ENCODE peak calls at places on chromosomes 6 and 20, in seven cellular contexts. P is PC-3, W is endodermal cell, D is transverse colon, B is hepatocyte, S is adipocyte, E is endothelial cell of umbilical vein. I is an unnamed sample.

GRCh38 chr6:14117158-14118090 is at the start of gene CD83:
- DNase-seq in P (peak; percentile 72), W (peak; percentile 87), D (peak; percentile 80), B (peak; percentile 84), S (peak; percentile 86), E (peak; percentile 51), I (peak; percentile 80)

GRCh38 chr6:39362487-39362865 is 40.0 kb upstream of the KCNK16 start:
- DNase-seq in P (peak; percentile 11), W (peak; percentile 71), D (no peak), B (no peak), S (no peak), E (no peak), I (peak; percentile 62)

GRCh38 chr6:107491059-107491609 is 1.2 kb downstream of the SOBP start:
- DNase-seq in P (no peak), W (peak; percentile 85), D (peak; percentile 55), B (peak; percentile 69), S (peak; percentile 69), E (peak; percentile 63), I (peak; percentile 73)

GRCh38 chr20:21517566-21518277 is 3.9 kb upstream of the NKX2-2 start:
- DNase-seq in P (no peak), W (peak; percentile 73), D (no peak), B (no peak), S (no peak), E (no peak), I (no peak)

GRCh38 chr6:54515013-54515412 is 206.8 kb downstream of the TINAG start:
- DNase-seq in P (peak; percentile 69), W (no peak), D (no peak), B (no peak), S (no peak), E (peak; percentile 61), I (no peak)

GRCh38 chr6:23002044-23002619 is 432.8 kb downstream of the HDGFL1 start:
- DNase-seq in P (no peak), W (peak; percentile 76), D (no peak), B (no peak), S (peak; percentile 4), E (no peak), I (no peak)

GRCh38 chr6:38195113-38195635 is 375.6 kb downstream of the ZFAND3 start:
- DNase-seq in P (no peak), W (no peak), D (no peak), B (no peak), S (no peak), E (no peak), I (no peak)

GRCh38 chr6:43812850-43813584 is 43.0 kb downstream of the VEGFA start:
- DNase-seq in P (no peak), W (no peak), D (peak; percentile 84), B (peak; percentile 81), S (no peak), E (no peak), I (no peak)

GRCh38 chr20:59866338-59866737 is 67.1 kb downstream of the SYCP2 start:
- DNase-seq in P (no peak), W (no peak), D (no peak), B (no peak), S (peak; percentile 18), E (no peak), I (no peak)

GRCh38 chr20:20752712-20753111 is 40.3 kb upstream of the RALGAPA2 start:
- DNase-seq in P (no peak), W (no peak), D (no peak), B (no peak), S (no peak), E (peak; percentile 89), I (no peak)

GRCh38 chr20:47785321-47785899 is at the start of gene SULF2:
- DNase-seq in P (peak; percentile 50), W (peak; percentile 78), D (peak; percentile 76), B (peak; percentile 83), S (peak; percentile 66), E (no peak), I (peak; percentile 26)

GRCh38 chr6:140441256-140441655 is 1066.8 kb upstream of the CITED2 start:
- DNase-seq in P (peak; percentile 58), W (peak; percentile 85), D (peak; percentile 41), B (peak; percentile 76), S (peak; percentile 27), E (peak; percentile 57), I (peak; percentile 78)

GRCh38 chr6:51855310-51856082 is 231.9 kb downstream of the PKHD1 start:
- DNase-seq in P (peak; percentile 94), W (peak; percentile 79), D (no peak), B (peak; percentile 87), S (peak; percentile 77), E (peak; percentile 32), I (peak; percentile 35)

GRCh38 chr6:76774750-76775396 is 688.4 kb downstream of the HTR1B start:
- DNase-seq in P (no peak), W (peak; percentile 56), D (no peak), B (peak; percentile 42), S (no peak), E (peak; percentile 84), I (peak; percentile 64)

GRCh38 chr6:55969501-55969900 is 94.1 kb upstream of the BMP5 start:
- DNase-seq in P (no peak), W (no peak), D (no peak), B (no peak), S (no peak), E (no peak), I (no peak)

GRCh38 chr6:32047855-32048766 is 9.9 kb downstream of the CYP21A2 start:
- DNase-seq in P (peak; percentile 73), W (peak; percentile 93), D (peak; percentile 80), B (peak; percentile 79), S (peak; percentile 77), E (peak; percentile 39), I (peak; percentile 85)

GRCh38 chr6:154479388-154480143 is 30.9 kb downstream of the CNKSR3 start:
- DNase-seq in P (no peak), W (no peak), D (no peak), B (no peak), S (peak; percentile 78), E (peak; percentile 60), I (no peak)

GRCh38 chr6:154480144-154480639 is 30.3 kb downstream of the CNKSR3 start:
- DNase-seq in P (no peak), W (no peak), D (no peak), B (no peak), S (no peak), E (no peak), I (no peak)

GRCh38 chr6:154485784-154486183 is 24.7 kb downstream of the CNKSR3 start:
- DNase-seq in P (no peak), W (no peak), D (peak; percentile 65), B (no peak), S (no peak), E (no peak), I (no peak)

GRCh38 chr6:154481541-154482013 is 28.9 kb downstream of the CNKSR3 start:
- DNase-seq in P (no peak), W (no peak), D (no peak), B (no peak), S (no peak), E (no peak), I (no peak)

GRCh38 chr6:154482858-154483257 is 27.6 kb downstream of the CNKSR3 start:
- DNase-seq in P (no peak), W (no peak), D (no peak), B (no peak), S (no peak), E (peak; percentile 95), I (no peak)
- H3K4me1 ChIP-seq in P (peaks cover 23% of the 10 kb centered on the region), W (no peaks in the 10 kb centered on the region), D (peaks cover 19% of the 10 kb centered on the region), B (peaks cover 39% of the 10 kb centered on the region), S (peaks cover 48% of the 10 kb centered on the region), E (peaks cover 13% of the 10 kb centered on the region), I (no peaks in the 10 kb centered on the region)

GRCh38 chr20:48794360-48794759 is 33.4 kb downstream of the PREX1 start:
- DNase-seq in P (no peak), W (peak; percentile 63), D (no peak), B (no peak), S (no peak), E (no peak), I (no peak)

GRCh38 chr20:48795058-48795457 is 32.7 kb downstream of the PREX1 start:
- DNase-seq in P (no peak), W (no peak), D (no peak), B (no peak), S (no peak), E (no peak), I (no peak)

GRCh38 chr20:48791666-48792071 is 36.1 kb downstream of the PREX1 start:
- DNase-seq in P (peak; percentile 52), W (no peak), D (no peak), B (no peak), S (peak; percentile 83), E (peak; percentile 83), I (no peak)

GRCh38 chr20:48795732-48796131 is 32.1 kb downstream of the PREX1 start:
- DNase-seq in P (no peak), W (no peak), D (no peak), B (no peak), S (no peak), E (no peak), I (no peak)

GRCh38 chr20:48793776-48794175 is 34.0 kb downstream of the PREX1 start:
- DNase-seq in P (no peak), W (no peak), D (no peak), B (no peak), S (no peak), E (no peak), I (no peak)
- H3K4me1 ChIP-seq in P (peaks cover 12% of the 10 kb centered on the region), W (peaks cover 11% of the 10 kb centered on the region), D (no peaks in the 10 kb centered on the region), B (peaks cover 5% of the 10 kb centered on the region), S (peaks cover 10% of the 10 kb centered on the region), E (peaks cover 12% of the 10 kb centered on the region), I (peaks cover 44% of the 10 kb centered on the region)

GRCh38 chr20:33811763-33812672 is 870 bp downstream of the CHMP4B start:
- DNase-seq in P (peak; percentile 66), W (peak; percentile 72), D (peak; percentile 67), B (peak; percentile 86), S (peak; percentile 92), E (peak; percentile 93), I (peak; percentile 87)
- H3K4me1 ChIP-seq in P (peaks cover 30% of the 10 kb centered on the region), W (peaks cover 6% of the 10 kb centered on the region), D (peaks cover 10% of the 10 kb centered on the region), B (peaks cover 32% of the 10 kb centered on the region), S (peaks cover 27% of the 10 kb centered on the region), E (peaks cover 23% of the 10 kb centered on the region), I (peaks cover 17% of the 10 kb centered on the region)

GRCh38 chr20:9331707-9332435 is 182.5 kb upstream of the LAMP5 start:
- DNase-seq in P (no peak), W (no peak), D (no peak), B (no peak), S (no peak), E (no peak), I (no peak)
- H3K4me1 ChIP-seq in P (peaks cover 31% of the 10 kb centered on the region), W (peaks cover 4% of the 10 kb centered on the region), D (peaks cover 3% of the 10 kb centered on the region), B (peaks cover 44% of the 10 kb centered on the region), S (peaks cover under 1% of the 10 kb centered on the region), E (no peaks in the 10 kb centered on the region), I (no peaks in the 10 kb centered on the region)

GRCh38 chr6:149044394-149044965 is 273.0 kb upstream of the TAB2 start:
- DNase-seq in P (no peak), W (peak; percentile 15), D (no peak), B (no peak), S (no peak), E (no peak), I (no peak)
- H3K4me1 ChIP-seq in P (peaks cover 25% of the 10 kb centered on the region), W (no peaks in the 10 kb centered on the region), D (no peaks in the 10 kb centered on the region), B (no peaks in the 10 kb centered on the region), S (peaks cover 36% of the 10 kb centered on the region), E (peaks cover 10% of the 10 kb centered on the region), I (no peaks in the 10 kb centered on the region)

GRCh38 chr20:32207211-32207625 is 325 bp downstream of the PLAGL2 start:
- DNase-seq in P (no peak), W (peak; percentile 65), D (no peak), B (peak; percentile 40), S (no peak), E (no peak), I (peak; percentile 27)
- H3K4me1 ChIP-seq in P (peaks cover 42% of the 10 kb centered on the region), W (peaks cover 7% of the 10 kb centered on the region), D (peaks cover 41% of the 10 kb centered on the region), B (peaks cover 72% of the 10 kb centered on the region), S (peaks cover 53% of the 10 kb centered on the region), E (peaks cover 21% of the 10 kb centered on the region), I (peaks cover 63% of the 10 kb centered on the region)

I was measured in adrenal gland.